ENCODE peak calls at places on chromosome 10, in eight cellular contexts. K is brain microvascular endothelial cell; Y is cardiac fibroblast; R is SK-N-DZ; V is CD4-positive, CD25-positive, alpha-beta regulatory T cell; F is RWPE1; Q is Peyer's patch; U is HS-5. E is an unnamed sample.
A peak's percentile ranks its signal among the peaks of the same experiment; 100 is the strongest.

GRCh38 chr10:36681751-36682633 is 443.4 kb upstream of the ANKRD30A start:
- DNase-seq in K (no peak), Y (no peak), R (no peak), V (no peak), F (no peak), Q (no peak), U (no peak), E (peak; percentile 50)

GRCh38 chr10:5480162-5480931 is 19.0 kb downstream of the CALML5 start:
- DNase-seq in K (no peak), Y (no peak), R (no peak), V (no peak), F (no peak), Q (peak; percentile 15), U (no peak), E (no peak)

GRCh38 chr10:18332048-18332447 is 191.8 kb downstream of the CACNB2 start:
- DNase-seq in K (no peak), Y (no peak), R (no peak), V (no peak), F (no peak), Q (no peak), U (no peak), E (peak; percentile 27)

GRCh38 chr10:79304479-79305087 is 42.7 kb upstream of the PPIF start:
- DNase-seq in K (no peak), Y (no peak), R (no peak), V (no peak), F (no peak), Q (no peak), U (no peak), E (no peak)

GRCh38 chr10:7337431-7338171 is 73.2 kb downstream of the SFMBT2 start:
- DNase-seq in K (no peak), Y (no peak), R (no peak), V (no peak), F (no peak), Q (no peak), U (no peak), E (no peak)

GRCh38 chr10:21396889-21397288 is 128.6 kb downstream of the SKIDA1 start:
- DNase-seq in K (no peak), Y (no peak), R (no peak), V (no peak), F (no peak), Q (no peak), U (no peak), E (no peak)

GRCh38 chr10:74063256-74063655 is 65.3 kb downstream of the VCL start:
- DNase-seq in K (peak; percentile 68), Y (peak; percentile 69), R (no peak), V (no peak), F (no peak), Q (no peak), U (no peak), E (peak; percentile 43)

GRCh38 chr10:77926566-77927342 is at the start of gene DLG5:
- DNase-seq in K (no peak), Y (peak; percentile 56), R (peak; percentile 33), V (no peak), F (peak; percentile 54), Q (peak; percentile 82), U (no peak), E (peak; percentile 72)

GRCh38 chr10:6537704-6538103 is 42.4 kb downstream of the PRKCQ start:
- DNase-seq in K (no peak), Y (no peak), R (no peak), V (no peak), F (no peak), Q (no peak), U (no peak), E (no peak)

GRCh38 chr10:127155221-127155620 is 41.2 kb downstream of the INSYN2A start:
- DNase-seq in K (peak; percentile 43), Y (peak; percentile 92), R (no peak), V (no peak), F (no peak), Q (no peak), U (no peak), E (peak; percentile 64)

GRCh38 chr10:47366056-47366631 is 17.9 kb downstream of the ZNF488 start:
- DNase-seq in K (no peak), Y (no peak), R (no peak), V (no peak), F (no peak), Q (no peak), U (no peak), E (no peak)

GRCh38 chr10:131840788-131841118 is 60.1 kb upstream of the PPP2R2D start:
- DNase-seq in K (no peak), Y (no peak), R (no peak), V (no peak), F (no peak), Q (peak; percentile 8), U (no peak), E (no peak)

GRCh38 chr10:23013581-23014335 is 81.6 kb upstream of the MSRB2 start:
- DNase-seq in K (no peak), Y (no peak), R (no peak), V (no peak), F (no peak), Q (no peak), U (no peak), E (no peak)

GRCh38 chr10:43160067-43160918 is 22.0 kb downstream of the CSGALNACT2 start:
- DNase-seq in K (peak; percentile 80), Y (peak; percentile 90), R (no peak), V (no peak), F (peak; percentile 26), Q (no peak), U (peak; percentile 48), E (peak; percentile 85)

GRCh38 chr10:106189254-106189653 is 975.3 kb downstream of the SORCS1 start:
- DNase-seq in K (no peak), Y (peak; percentile 66), R (peak; percentile 18), V (no peak), F (peak; percentile 22), Q (no peak), U (peak; percentile 29), E (peak; percentile 10)

GRCh38 chr10:63157845-63158624 is 24.9 kb downstream of the NRBF2 start:
- DNase-seq in K (peak; percentile 35), Y (peak; percentile 96), R (peak; percentile 84), V (peak; percentile 71), F (peak; percentile 64), Q (no peak), U (peak; percentile 69), E (peak; percentile 85)

GRCh38 chr10:129780901-129781795 is 182.9 kb downstream of the EBF3 start:
- DNase-seq in K (no peak), Y (no peak), R (no peak), V (no peak), F (no peak), Q (peak; percentile 8), U (no peak), E (no peak)

GRCh38 chr10:7412482-7413251 is 1.8 kb upstream of the SFMBT2 start:
- DNase-seq in K (no peak), Y (no peak), R (peak; percentile 47), V (no peak), F (no peak), Q (peak; percentile 53), U (no peak), E (no peak)

GRCh38 chr10:102059987-102060386 is 4.0 kb upstream of the ARMH3 start:
- DNase-seq in K (no peak), Y (no peak), R (no peak), V (no peak), F (no peak), Q (no peak), U (no peak), E (no peak)

E was measured in HCEC 1CT.